ENCODE peak calls at places on chromosomes 2 and 18, in seven cellular contexts. O, F, M, D, L, C and U are unnamed samples.

GRCh38 chr2:47227532-47228166 is 72.5 kb upstream of the STPG4 start:
- DNase-seq in O (peak; percentile 35), F (no peak), M (no peak), D (no peak), L (no peak), C (no peak), U (peak; percentile 67)

GRCh38 chr18:13369756-13370510 is 151.4 kb downstream of the LDLRAD4 start:
- DNase-seq in O (no peak), F (no peak), M (no peak), D (peak; percentile 30), L (no peak), C (peak; percentile 82), U (peak; percentile 70)

GRCh38 chr18:13379930-13380665 is 161.5 kb downstream of the LDLRAD4 start:
- DNase-seq in O (no peak), F (no peak), M (no peak), D (no peak), L (no peak), C (peak; percentile 64), U (no peak)

GRCh38 chr18:36349552-36349951 is 52.0 kb downstream of the FHOD3 start:
- DNase-seq in O (no peak), F (no peak), M (no peak), D (no peak), L (no peak), C (no peak), U (no peak)

GRCh38 chr2:32212293-32212692 is 46.6 kb downstream of the SLC30A6 start:
- DNase-seq in O (no peak), F (no peak), M (no peak), D (no peak), L (no peak), C (no peak), U (no peak)

GRCh38 chr2:146821836-146822316 is 1023.0 kb upstream of the ACVR2A start:
- DNase-seq in O (no peak), F (no peak), M (no peak), D (no peak), L (no peak), C (no peak), U (no peak)

GRCh38 chr2:216829533-216829932 is 30.3 kb downstream of the TNP1 start:
- DNase-seq in O (no peak), F (peak; percentile 64), M (no peak), D (no peak), L (peak; percentile 75), C (peak; percentile 96), U (peak; percentile 73)

GRCh38 chr2:45194611-45195010 is 185.4 kb upstream of the SIX2 start:
- DNase-seq in O (no peak), F (no peak), M (no peak), D (no peak), L (no peak), C (no peak), U (no peak)

GRCh38 chr2:240250150-240250984 is 109.9 kb upstream of the OTOS start:
- DNase-seq in O (peak; percentile 22), F (no peak), M (no peak), D (no peak), L (no peak), C (peak; percentile 61), U (no peak)

GRCh38 chr2:28958689-28959088 is 22.4 kb upstream of the TOGARAM2 start:
- DNase-seq in O (peak; percentile 64), F (peak; percentile 68), M (peak; percentile 37), D (peak; percentile 83), L (peak; percentile 87), C (peak; percentile 81), U (peak; percentile 84)

GRCh38 chr2:3745901-3746300 is 42.5 kb downstream of the DCDC2C start:
- DNase-seq in O (no peak), F (no peak), M (no peak), D (no peak), L (no peak), C (no peak), U (peak; percentile 50)

GRCh38 chr2:115650827-115651226 is 1208.4 kb downstream of the DPP10 start:
- DNase-seq in O (no peak), F (no peak), M (no peak), D (no peak), L (peak; percentile 2), C (no peak), U (no peak)

GRCh38 chr18:9802774-9803697 is 82.7 kb upstream of the TXNDC2 start:
- DNase-seq in O (peak; percentile 93), F (no peak), M (no peak), D (no peak), L (no peak), C (no peak), U (no peak)

GRCh38 chr2:221204699-221205098 is 367.4 kb downstream of the EPHA4 start:
- DNase-seq in O (no peak), F (no peak), M (no peak), D (no peak), L (no peak), C (no peak), U (no peak)

GRCh38 chr2:178946494-178946893 is 103.4 kb downstream of the CCDC141 start:
- DNase-seq in O (no peak), F (no peak), M (no peak), D (no peak), L (no peak), C (no peak), U (no peak)

GRCh38 chr18:66013976-66014375 is 263.2 kb downstream of the CDH7 start:
- DNase-seq in O (no peak), F (no peak), M (no peak), D (no peak), L (no peak), C (no peak), U (no peak)
- H3K9me3 ChIP-seq in O (no peaks in the 10 kb centered on the region), F (no peaks in the 10 kb centered on the region), M (peaks cover 6% of the 10 kb centered on the region), D (no peaks in the 10 kb centered on the region), L (no peaks in the 10 kb centered on the region), C (no peaks in the 10 kb centered on the region), U (no peaks in the 10 kb centered on the region)

GRCh38 chr18:57210711-57211411 is 64.0 kb downstream of the BOD1L2 start:
- DNase-seq in O (no peak), F (no peak), M (no peak), D (peak; percentile 8), L (no peak), C (no peak), U (no peak)

GRCh38 chr18:57209697-57210096 is 62.8 kb downstream of the BOD1L2 start:
- DNase-seq in O (no peak), F (no peak), M (no peak), D (no peak), L (no peak), C (no peak), U (no peak)

GRCh38 chr18:57211412-57211750 is 64.5 kb downstream of the BOD1L2 start:
- DNase-seq in O (no peak), F (no peak), M (no peak), D (no peak), L (no peak), C (no peak), U (no peak)

GRCh38 chr18:57211776-57212175 is 64.9 kb downstream of the BOD1L2 start:
- DNase-seq in O (no peak), F (no peak), M (no peak), D (no peak), L (no peak), C (no peak), U (no peak)

DNA sequence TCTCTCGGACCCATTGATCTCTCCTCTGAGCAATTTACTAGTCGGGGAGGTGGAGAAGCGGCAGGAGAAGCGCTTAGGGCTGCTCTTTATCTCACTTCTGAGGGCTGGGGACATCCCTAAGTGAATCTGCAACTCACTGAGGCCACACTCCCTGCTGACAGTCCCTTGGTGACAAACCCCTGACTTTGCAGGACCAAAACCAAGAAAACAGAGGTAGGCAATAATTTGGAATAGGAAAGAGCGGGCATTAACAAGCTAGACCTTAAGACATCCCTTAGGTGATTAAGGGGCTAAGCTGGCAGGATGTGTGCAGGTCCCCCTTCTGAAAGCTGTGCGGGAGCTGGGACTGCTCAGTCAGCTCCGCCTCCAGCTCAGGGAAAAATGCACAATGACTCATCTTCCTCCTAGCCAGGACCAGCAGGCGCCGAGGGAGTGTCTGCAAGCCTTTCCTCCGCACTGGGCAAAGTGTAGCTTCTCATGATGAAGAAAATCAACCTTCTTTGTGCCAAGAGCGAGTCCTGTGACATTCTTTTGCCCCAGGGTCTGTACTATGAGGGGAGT is 63.3 kb downstream of the BOD1L2 start:
- DNase-seq in O (peak; percentile 10), F (peak; percentile 14), M (peak; percentile 63), D (peak; percentile 66), L (peak; percentile 30), C (no peak), U (peak; percentile 65)
- H3K4me3 ChIP-seq in O (no peak overlapping the region), F (no peak overlapping the region), M (peak overlapping the region; percentile 48), D (no peak overlapping the region), L (no peak overlapping the region), C (peak overlapping the region; percentile 5), U (peak overlapping the region; percentile 56)

DNA sequence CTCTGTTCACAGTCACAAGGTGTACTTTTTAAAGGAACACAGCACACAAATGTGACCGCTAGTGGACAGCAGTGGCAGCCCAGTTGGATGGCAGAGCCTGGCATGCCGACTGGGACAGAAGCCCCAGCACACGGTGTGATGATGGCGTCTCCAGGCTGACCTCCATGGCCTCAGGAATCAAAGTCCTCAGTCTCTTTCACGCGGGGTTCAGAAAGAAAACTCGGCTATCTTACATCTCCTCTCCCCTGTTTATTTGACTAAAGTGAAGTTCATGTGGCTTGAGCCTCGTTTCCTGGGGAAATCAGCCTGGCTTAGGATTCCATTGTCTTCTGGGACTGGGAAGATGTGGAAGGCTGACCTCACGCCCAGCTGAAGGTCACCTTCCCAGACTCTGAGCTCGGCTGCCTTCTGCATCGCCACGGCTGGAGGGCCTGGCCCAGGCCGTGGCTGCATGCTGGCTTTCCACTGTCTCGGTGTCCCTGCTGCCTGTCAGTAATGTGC is 56.1 kb downstream of the ASAP2 start:
- DNase-seq in O (no peak), F (no peak), M (no peak), D (no peak), L (peak; percentile 77), C (no peak), U (peak; percentile 46)
- H3K4me1 ChIP-seq in O (peaks cover 9% of the 10 kb centered on the region), F (peaks cover 73% of the 10 kb centered on the region), M (peaks cover 4% of the 10 kb centered on the region), D (peaks cover 22% of the 10 kb centered on the region), L (peaks cover 36% of the 10 kb centered on the region), C (no peaks in the 10 kb centered on the region), U (peaks cover 13% of the 10 kb centered on the region)

GRCh38 chr2:132465917-132466316 is 49.3 kb downstream of the GPR39 start:
- DNase-seq in O (no peak), F (no peak), M (no peak), D (no peak), L (no peak), C (no peak), U (no peak)

GRCh38 chr2:132473174-132473883 is 56.7 kb downstream of the GPR39 start:
- DNase-seq in O (no peak), F (no peak), M (no peak), D (no peak), L (no peak), C (no peak), U (no peak)

GRCh38 chr2:132463719-132464118 is 47.1 kb downstream of the GPR39 start:
- DNase-seq in O (no peak), F (no peak), M (no peak), D (no peak), L (no peak), C (no peak), U (no peak)

GRCh38 chr2:132466428-132467028 is 49.9 kb downstream of the GPR39 start:
- DNase-seq in O (no peak), F (no peak), M (no peak), D (no peak), L (no peak), C (no peak), U (no peak)

DNA sequence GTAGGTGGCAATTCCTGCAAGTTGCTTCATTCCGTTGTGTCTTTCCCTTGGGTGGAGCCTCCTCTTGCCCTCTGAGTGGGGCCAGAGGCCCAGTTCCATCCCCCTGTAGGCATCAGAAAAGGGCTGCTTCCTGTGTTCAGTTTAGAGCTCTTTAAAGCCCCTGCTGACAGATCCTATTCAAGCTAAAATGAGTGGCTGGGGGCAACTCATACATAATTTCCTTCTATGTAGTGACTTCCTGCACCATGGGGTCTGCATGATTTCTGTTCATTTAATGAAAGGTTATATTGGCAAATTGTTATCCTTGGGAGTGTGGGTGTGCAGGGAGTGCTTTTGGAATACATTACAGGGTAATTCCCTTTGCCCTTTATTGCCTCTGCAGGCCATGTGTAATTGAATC is 52.5 kb downstream of the GPR39 start:
- DNase-seq in O (no peak), F (no peak), M (no peak), D (no peak), L (no peak), C (no peak), U (no peak)
- H3K9me3 ChIP-seq in O (peaks cover 1% of the 10 kb centered on the region), F (peaks cover 4% of the 10 kb centered on the region), M (peaks cover 9% of the 10 kb centered on the region), D (peaks cover 69% of the 10 kb centered on the region), L (no peaks in the 10 kb centered on the region), C (peaks cover 28% of the 10 kb centered on the region), U (no peaks in the 10 kb centered on the region)